ENCODE peak calls at places on chromosomes 1 and 21, in six cellular contexts. P, Q, J, T, Y and D are unnamed samples.
A peak's percentile ranks its signal among the peaks of the same experiment; 100 is the strongest.

GRCh38 chr1:79398501-79398900 is 392.0 kb upstream of the ADGRL4 start:
- DNase-seq in J (no peak), T (no peak), Q (no peak), P (no peak), Y (no peak), D (no peak)

GRCh38 chr1:224779491-224780020 is 149.9 kb upstream of the DNAH14 start:
- DNase-seq in J (no peak), Y (peak; percentile 3), Q (no peak), P (no peak), T (no peak), D (no peak)

GRCh38 chr1:18539171-18539570 is 58.4 kb downstream of the KLHDC7A start:
- DNase-seq in Q (peak; percentile 19), Y (no peak), J (no peak), T (no peak), P (no peak), D (no peak)

GRCh38 chr1:44049839-44050238 is 18.6 kb upstream of the SLC6A9 start:
- DNase-seq in P (no peak), J (peak; percentile 97), T (no peak), Y (no peak), Q (no peak), D (no peak)

GRCh38 chr1:154759793-154760192 is 110.3 kb downstream of the KCNN3 start:
- DNase-seq in Q (no peak), Y (no peak), T (no peak), P (no peak), J (no peak), D (no peak)

GRCh38 chr21:42080788-42081083 is 9.6 kb downstream of the UMODL1 start:
- DNase-seq in P (no peak), Y (no peak), J (peak; percentile 89), Q (no peak), T (peak; percentile 32), D (no peak)

GRCh38 chr21:42347601-42348327 is 3.0 kb downstream of the TFF2 start:
- DNase-seq in P (no peak), Y (no peak), Q (no peak), T (no peak), J (no peak), D (no peak)

GRCh38 chr1:183234660-183235476 is 48.8 kb downstream of the LAMC2 start:
- DNase-seq in P (peak; percentile 73), T (peak; percentile 60), J (peak; percentile 98), Q (peak; percentile 87), Y (peak; percentile 85), D (peak; percentile 56)

GRCh38 chr1:35717911-35718476 is 690 bp downstream of the C1orf216 start:
- DNase-seq in J (peak; percentile 63), P (no peak), Y (peak; percentile 41), T (peak; percentile 50), Q (peak; percentile 82), D (peak; percentile 61)

GRCh38 chr21:15788847-15789548 is 59.2 kb downstream of the USP25 start:
- DNase-seq in Y (no peak), T (no peak), Q (no peak), J (peak; percentile 33), P (no peak), D (no peak)

GRCh38 chr1:214337536-214337935 is 56.6 kb downstream of the SMYD2 start:
- DNase-seq in J (peak; percentile 60), P (no peak), Q (no peak), T (peak; percentile 22), Y (peak; percentile 29), D (no peak)

GRCh38 chr1:198713081-198713480 is 74.2 kb downstream of the PTPRC start:
- DNase-seq in T (no peak), Q (no peak), J (peak; percentile 69), Y (no peak), P (no peak), D (no peak)

GRCh38 chr1:213982515-213982813 is 5.3 kb upstream of the PROX1 start:
- DNase-seq in J (no peak), Y (no peak), Q (no peak), T (no peak), P (no peak), D (no peak)

GRCh38 chr1:113608371-113608770 is 150.9 kb downstream of the PHTF1 start:
- DNase-seq in P (no peak), Y (no peak), J (no peak), T (no peak), Q (no peak), D (no peak)

GRCh38 chr1:188706742-188707141 is 1770.9 kb downstream of the BRINP3 start:
- DNase-seq in P (no peak), Y (no peak), Q (no peak), T (no peak), J (peak; percentile 89), D (no peak)

GRCh38 chr1:157132602-157133167 is 5.5 kb downstream of the ETV3 start:
- DNase-seq in T (no peak), P (no peak), J (no peak), Y (no peak), Q (no peak), D (no peak)

GRCh38 chr1:54501849-54502248 is 46.2 kb upstream of the ACOT11 start:
- DNase-seq in T (no peak), J (no peak), Y (no peak), P (no peak), Q (no peak), D (no peak)

GRCh38 chr1:161193561-161194235 is 5.2 kb downstream of the ADAMTS4 start:
- DNase-seq in J (no peak), P (no peak), Y (no peak), T (no peak), Q (no peak), D (no peak)

GRCh38 chr1:14778882-14779594 is 180.6 kb downstream of the KAZN start:
- DNase-seq in T (peak; percentile 47), P (no peak), J (peak; percentile 15), Q (no peak), Y (peak; percentile 84), D (no peak)

GRCh38 chr1:25664357-25664796 is 47.8 kb downstream of the MAN1C1 start:
- DNase-seq in T (no peak), P (no peak), Y (no peak), Q (no peak), J (no peak), D (no peak)

GRCh38 chr21:37136261-37136660 is 63.2 kb downstream of the TTC3 start:
- DNase-seq in P (no peak), J (no peak), Y (no peak), Q (no peak), T (no peak), D (no peak)

GRCh38 chr1:13430495-13430894 is 20.2 kb downstream of the PRAMEF20 start:
- DNase-seq in Q (no peak), Y (no peak), T (no peak), J (no peak), P (no peak), D (no peak)
- H3K9me3 ChIP-seq in Q (peaks cover 3% of the 10 kb centered on the region), Y (no peaks in the 10 kb centered on the region), T (no peaks in the 10 kb centered on the region), J (peaks cover 16% of the 10 kb centered on the region), P (no peaks in the 10 kb centered on the region), D (peaks cover 10% of the 10 kb centered on the region)

GRCh38 chr1:151944859-151945575 is 35.7 kb upstream of the THEM4 start:
- DNase-seq in Q (peak; percentile 66), T (no peak), Y (no peak), P (no peak), J (no peak), D (no peak)

GRCh38 chr1:151942882-151943281 is 33.6 kb upstream of the THEM4 start:
- DNase-seq in J (no peak), T (no peak), P (no peak), Y (no peak), Q (no peak), D (no peak)

GRCh38 chr1:151943591-151943990 is 34.3 kb upstream of the THEM4 start:
- DNase-seq in T (no peak), P (no peak), Q (no peak), Y (no peak), J (no peak), D (no peak)

GRCh38 chr1:151945725-151946365 is 36.5 kb upstream of the THEM4 start:
- DNase-seq in Q (peak; percentile 98), Y (peak; percentile 16), J (peak; percentile 94), T (peak; percentile 86), P (peak; percentile 91), D (peak; percentile 82)

DNA sequence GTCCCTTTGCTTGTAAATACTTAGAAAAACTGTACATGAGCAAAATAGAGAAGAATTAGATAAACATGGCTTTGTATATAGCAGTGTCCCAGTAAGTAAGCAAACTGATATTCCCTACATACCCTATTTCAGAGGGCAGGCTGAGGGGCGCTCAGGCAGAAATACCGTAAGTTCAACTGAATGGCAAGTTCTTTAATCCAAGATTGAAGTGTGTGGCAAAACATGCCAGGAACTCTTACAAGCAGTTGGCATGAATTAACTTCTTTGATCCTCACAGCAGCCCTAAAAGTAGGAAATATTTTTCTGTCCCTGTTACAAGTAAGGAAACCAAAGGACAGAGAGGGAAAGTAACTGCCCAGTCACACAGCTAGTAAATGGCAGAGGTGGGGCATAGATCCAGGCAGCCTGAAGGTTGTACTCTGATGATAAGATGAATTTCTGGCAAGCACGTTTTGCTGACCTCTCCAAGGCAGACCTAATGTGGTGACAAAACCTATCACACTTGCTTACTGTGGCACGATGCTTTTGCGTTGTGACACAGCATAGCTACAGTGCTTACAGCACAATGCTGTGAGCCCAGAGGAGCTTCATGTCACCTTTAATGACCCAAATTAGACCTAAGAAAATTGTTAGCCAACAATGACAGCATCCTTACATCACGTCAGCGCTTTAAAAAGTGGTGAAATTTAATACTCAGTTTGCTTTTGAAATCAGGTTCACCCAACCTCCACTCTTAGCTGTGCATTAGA is 35.0 kb upstream of the THEM4 start:
- DNase-seq in T (peak; percentile 36), Q (peak; percentile 70), J (no peak), P (no peak), Y (no peak), D (no peak)
- H3K4me1 ChIP-seq in T (peaks cover 30% of the 10 kb centered on the region), Q (peaks cover 70% of the 10 kb centered on the region), J (peaks cover 6% of the 10 kb centered on the region), P (peaks cover 10% of the 10 kb centered on the region), Y (no peaks in the 10 kb centered on the region), D (peaks cover 65% of the 10 kb centered on the region)

DNA sequence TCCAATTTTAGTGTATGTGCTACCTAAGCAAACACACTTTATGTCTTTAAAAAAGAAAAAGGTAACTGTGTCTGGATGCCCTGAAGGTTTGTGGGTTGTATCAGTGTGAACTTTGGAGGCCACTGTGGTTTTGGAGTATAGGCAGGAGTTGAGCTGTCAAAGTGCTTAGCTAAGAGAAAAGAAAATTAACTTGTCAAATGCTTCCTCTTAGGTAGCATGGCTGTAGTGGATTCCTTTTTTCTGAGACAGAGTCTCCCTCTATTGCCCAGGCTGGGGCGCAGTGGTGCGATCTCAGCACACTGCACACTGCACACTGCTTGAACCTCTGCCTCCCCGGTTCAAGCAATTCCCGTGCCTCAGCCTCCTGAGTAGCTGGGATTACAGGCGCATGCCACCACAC is 11.2 kb upstream of the SLC41A1 start:
- DNase-seq in Q (no peak), Y (no peak), P (no peak), J (no peak), T (no peak), D (no peak)
- H3K9me3 ChIP-seq in Q (no peaks in the 10 kb centered on the region), Y (no peaks in the 10 kb centered on the region), P (no peaks in the 10 kb centered on the region), J (peaks cover 2% of the 10 kb centered on the region), T (no peaks in the 10 kb centered on the region), D (no peaks in the 10 kb centered on the region)

GRCh38 chr1:21335088-21335678 is 44.9 kb upstream of the ECE1 start:
- DNase-seq in P (no peak), T (no peak), Q (no peak), Y (no peak), J (no peak), D (no peak)
- H3K4me1 ChIP-seq in P (peaks cover 66% of the 10 kb centered on the region), T (peaks cover 96% of the 10 kb centered on the region), Q (peaks cover 97% of the 10 kb centered on the region), Y (peaks cover 6% of the 10 kb centered on the region), J (peaks cover 58% of the 10 kb centered on the region), D (peaks cover 88% of the 10 kb centered on the region)

DNA sequence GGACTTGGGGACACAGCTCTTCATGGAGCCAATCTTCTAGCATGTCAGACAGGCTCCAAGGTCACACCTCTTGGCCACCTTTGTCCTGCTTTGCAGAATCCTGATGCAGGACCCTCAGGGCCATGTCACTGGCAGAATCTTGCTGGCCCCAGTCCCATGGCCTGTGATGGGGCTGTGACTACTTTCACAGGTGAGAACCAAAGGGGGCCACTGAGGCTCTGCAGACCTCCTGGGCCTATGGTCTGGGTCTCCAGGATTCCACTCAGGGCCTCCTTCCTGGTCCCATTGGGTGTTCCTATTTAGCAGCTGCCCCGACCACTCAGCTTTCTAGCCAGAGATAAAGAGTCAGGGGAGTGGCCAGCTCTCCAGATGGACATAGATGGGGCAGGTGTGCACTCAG is 238.7 kb downstream of the MATN1 start:
- DNase-seq in J (no peak), T (no peak), Y (no peak), Q (peak; percentile 30), P (no peak), D (no peak)
- H3K9me3 ChIP-seq in J (peaks cover 32% of the 10 kb centered on the region), T (no peaks in the 10 kb centered on the region), Y (no peaks in the 10 kb centered on the region), Q (peaks cover 19% of the 10 kb centered on the region), P (peaks cover 21% of the 10 kb centered on the region), D (peaks cover 32% of the 10 kb centered on the region)